ENCODE peak calls at places on chromosomes 6 and 20, in five cellular contexts. F is NCI-H446, S is adipocyte, T is activated T-cell treated with anti-CD3 and anti-CD28 coated beads for 24 hours, W is aorta. B is an unnamed sample.

GRCh38 chr6:163461696-163462095 is 47.2 kb downstream of the QKI start:
- DNase-seq in F (no peak), S (no peak), T (no peak), W (no peak), B (no peak)

GRCh38 chr6:166862287-166862977 is 93.9 kb downstream of the RNASET2 start:
- DNase-seq in F (no peak), S (peak), T (peak), W (no peak), B (no peak)

GRCh38 chr20:63183422-63184146 is 32.3 kb downstream of the YTHDF1 start:
- DNase-seq in F (peak), S (peak), T (peak), W (no peak), B (peak)

GRCh38 chr6:36933102-36933501 is 21.4 kb upstream of the PI16 start:
- DNase-seq in F (no peak), S (peak), T (no peak), W (no peak), B (no peak)

GRCh38 chr6:159726196-159726917 is 949 bp upstream of the WTAP start:
- DNase-seq in F (peak), S (no peak), T (no peak), W (no peak), B (no peak)

GRCh38 chr6:66605011-66605410 is 898.0 kb upstream of the EYS start:
- DNase-seq in F (no peak), S (no peak), T (no peak), W (no peak), B (no peak)

GRCh38 chr20:50418890-50419642 is 91.1 kb upstream of the PTPN1 start:
- DNase-seq in F (no peak), S (no peak), T (no peak), W (no peak), B (no peak)

GRCh38 chr6:16684896-16685554 is 76.2 kb downstream of the ATXN1 start:
- DNase-seq in F (no peak), S (peak), T (peak), W (no peak), B (peak)

GRCh38 chr20:53739799-53740785 is 146.5 kb upstream of the ZNF217 start:
- DNase-seq in F (no peak), S (peak), T (no peak), W (no peak), B (no peak)

GRCh38 chr6:76438768-76439167 is 366.3 kb upstream of the IMPG1 start:
- DNase-seq in F (no peak), S (no peak), T (no peak), W (no peak), B (no peak)

GRCh38 chr6:152300517-152300916 is 336.6 kb downstream of the SYNE1 start:
- DNase-seq in F (no peak), S (no peak), T (no peak), W (no peak), B (no peak)

B was measured in fibroblast of the aortic adventitia.